ENCODE peak calls at places on chromosomes 16 and 17, in eight cellular contexts. U, R, T, K, O, F, N and M are unnamed samples.

GRCh38 chr17:53630638-53631037 is 192.1 kb upstream of the KIF2B start:
- DNase-seq in U (peak), N (no peak), R (no peak), T (no peak), K (no peak), O (no peak), F (no peak), M (no peak)

GRCh38 chr17:74527081-74527480 is 4.2 kb downstream of the CD300LB start:
- DNase-seq in U (no peak), T (no peak), F (no peak), R (no peak), O (no peak), K (no peak), N (peak), M (no peak)

GRCh38 chr16:7086842-7087616 is 245.6 kb upstream of the RBFOX1 start:
- DNase-seq in T (peak), F (no peak), O (no peak), N (peak), U (peak), R (no peak), K (no peak), M (no peak)

GRCh38 chr16:27436921-27437650 is 35.1 kb downstream of the IL21R start:
- DNase-seq in N (no peak), K (no peak), T (no peak), R (no peak), O (no peak), U (no peak), F (no peak), M (no peak)

GRCh38 chr16:30740364-30741251 is 7.6 kb upstream of the PHKG2 start:
- DNase-seq in F (no peak), N (no peak), U (no peak), T (no peak), K (no peak), O (peak), R (peak), M (peak)

GRCh38 chr16:69890114-69890890 is 60.8 kb upstream of the CLEC18A start:
- DNase-seq in O (peak), N (peak), K (no peak), T (peak), U (peak), R (peak), F (peak), M (peak)

GRCh38 chr17:81187120-81187519 is 21.1 kb upstream of the AATK start:
- DNase-seq in K (no peak), N (no peak), F (no peak), O (no peak), U (no peak), T (no peak), R (no peak), M (no peak)

GRCh38 chr16:11310997-11311561 is 29.9 kb upstream of the PRM1 start:
- DNase-seq in U (no peak), T (no peak), R (peak), N (peak), O (no peak), F (no peak), K (no peak), M (peak)

GRCh38 chr16:80711406-80711805 is 93.0 kb downstream of the CDYL2 start:
- DNase-seq in F (no peak), K (no peak), R (no peak), O (no peak), N (no peak), T (no peak), U (no peak), M (no peak)

GRCh38 chr17:35245196-35245486 is 2.3 kb downstream of the SLFN5 start:
- DNase-seq in T (no peak), O (peak), K (no peak), N (no peak), F (no peak), U (no peak), R (peak), M (peak)

GRCh38 chr16:75048546-75048945 is 49.7 kb downstream of the ZNRF1 start:
- DNase-seq in T (no peak), F (no peak), K (no peak), U (no peak), R (peak), N (no peak), O (no peak), M (no peak)

GRCh38 chr17:73387746-73388577 is 76.2 kb upstream of the CDC42EP4 start:
- DNase-seq in N (no peak), K (no peak), O (peak), U (no peak), F (no peak), R (peak), T (no peak), M (peak)

GRCh38 chr17:36859701-36860100 is 77.6 kb upstream of the LHX1 start:
- DNase-seq in U (no peak), F (no peak), R (no peak), T (no peak), K (no peak), N (no peak), O (no peak), M (no peak)

GRCh38 chr17:8410882-8411238 is 13.2 kb upstream of the RNF222 start:
- DNase-seq in N (no peak), R (no peak), K (no peak), T (no peak), O (no peak), F (no peak), U (no peak), M (no peak)

GRCh38 chr17:79330229-79330628 is 255.6 kb downstream of the ENGASE start:
- DNase-seq in O (no peak), T (no peak), K (no peak), F (no peak), R (no peak), U (no peak), N (no peak), M (no peak)

GRCh38 chr17:7667616-7668406 is 17.1 kb downstream of the ATP1B2 start:
- DNase-seq in F (no peak), K (no peak), R (no peak), T (peak), N (no peak), O (no peak), U (no peak), M (no peak)

GRCh38 chr16:912684-913613 is 57.8 kb downstream of the LMF1 start:
- DNase-seq in T (no peak), F (no peak), U (peak), N (no peak), K (no peak), R (no peak), O (no peak), M (no peak)

GRCh38 chr17:17727111-17727659 is 45.9 kb downstream of the RAI1 start:
- DNase-seq in K (no peak), R (no peak), U (no peak), T (no peak), O (no peak), F (no peak), N (no peak), M (no peak)

GRCh38 chr17:3802461-3803307 is 1.7 kb upstream of the ITGAE start:
- DNase-seq in T (no peak), U (no peak), O (peak), F (no peak), K (no peak), N (no peak), R (peak), M (peak)

GRCh38 chr17:74347646-74348045 is 14.0 kb downstream of the BTBD17 start:
- DNase-seq in F (no peak), O (no peak), T (no peak), K (no peak), U (no peak), N (no peak), R (no peak), M (no peak)

GRCh38 chr16:1430759-1431496 is at the start of gene PERCC1:
- DNase-seq in K (no peak), N (no peak), O (no peak), T (no peak), U (no peak), R (no peak), F (no peak), M (no peak)

GRCh38 chr17:28402224-28402630 is 3.8 kb downstream of the SLC46A1 start:
- DNase-seq in K (no peak), T (no peak), O (no peak), N (no peak), R (no peak), F (no peak), U (no peak), M (no peak)

GRCh38 chr16:54630284-54630967 is 300.2 kb upstream of the IRX5 start:
- DNase-seq in F (no peak), K (no peak), O (peak), R (peak), N (no peak), U (no peak), T (no peak), M (no peak)

GRCh38 chr16:85687651-85688471 is 893 bp downstream of the GINS2 start:
- DNase-seq in T (no peak), F (no peak), K (no peak), O (no peak), U (no peak), R (no peak), N (no peak), M (no peak)

GRCh38 chr16:72723781-72724180 is 324.1 kb downstream of the ZFHX3 start:
- DNase-seq in U (no peak), K (no peak), R (peak), F (no peak), N (no peak), O (peak), T (no peak), M (peak)

GRCh38 chr16:56301391-56301850 is 110.1 kb downstream of the GNAO1 start:
- DNase-seq in N (no peak), F (no peak), K (no peak), R (peak), U (no peak), O (peak), T (no peak), M (peak)

GRCh38 chr16:67111951-67112444 is 2.3 kb downstream of the PHAF1 start:
- DNase-seq in N (no peak), K (no peak), O (no peak), F (no peak), T (no peak), U (no peak), R (no peak), M (no peak)

GRCh38 chr16:47017636-47018035 is 44.2 kb upstream of the DNAJA2 start:
- DNase-seq in T (no peak), N (no peak), K (no peak), R (no peak), U (no peak), O (no peak), F (no peak), M (no peak)

GRCh38 chr17:20952183-20952582 is 90.6 kb downstream of the USP22 start:
- DNase-seq in N (no peak), O (no peak), U (no peak), K (no peak), T (no peak), R (no peak), F (no peak), M (no peak)

GRCh38 chr17:2157081-2157480 is 102.2 kb downstream of the HIC1 start:
- DNase-seq in O (peak), K (no peak), U (no peak), R (peak), N (no peak), T (no peak), F (no peak), M (peak)

GRCh38 chr17:42673885-42674754 is 2.7 kb downstream of the PLEKHH3 start:
- DNase-seq in U (peak), N (peak), O (peak), F (no peak), T (peak), K (no peak), R (peak), M (peak)

GRCh38 chr17:49193513-49194296 is 16.7 kb downstream of the GNGT2 start:
- DNase-seq in T (peak), R (peak), U (peak), O (peak), F (peak), K (no peak), N (peak), M (peak)

GRCh38 chr17:50565559-50566350 is 5.2 kb downstream of the CACNA1G start:
- DNase-seq in F (peak), T (peak), O (no peak), R (no peak), U (peak), N (no peak), K (no peak), M (no peak)

GRCh38 chr16:4067262-4068001 is 48.8 kb downstream of the ADCY9 start:
- DNase-seq in N (no peak), K (no peak), U (no peak), T (no peak), O (peak), F (no peak), R (peak), M (no peak)

GRCh38 chr16:68948230-68948910 is 105.0 kb downstream of the TANGO6 start:
- DNase-seq in U (no peak), N (no peak), T (no peak), K (no peak), O (peak), R (peak), F (no peak), M (no peak)

GRCh38 chr16:1310832-1311200 is 1.4 kb downstream of the UBE2I start:
- DNase-seq in T (no peak), R (no peak), K (no peak), O (peak), F (no peak), N (peak), U (peak), M (no peak)

GRCh38 chr17:1783271-1783670 is 21.4 kb downstream of the SERPINF1 start:
- DNase-seq in R (no peak), F (no peak), O (no peak), T (no peak), U (no peak), N (no peak), K (no peak), M (no peak)

GRCh38 chr16:63324306-63324705 is 1288.1 kb upstream of the CDH8 start:
- DNase-seq in O (no peak), U (no peak), K (no peak), F (no peak), T (no peak), N (no peak), R (peak), M (no peak)